ENCODE peak calls at places on chromosomes 11 and 22, in five cellular contexts. A is CD8-positive, alpha-beta T cell; E is MCF 10A; V is hepatocyte; F is ascending aorta. G is an unnamed sample.

GRCh38 chr22:23376256-23376655 is 195.9 kb downstream of the BCR start:
- DNase-seq in F (no peak), A (no peak), V (peak), E (peak), G (no peak)

GRCh38 chr11:109696191-109696897 is 274.4 kb downstream of the C11orf87 start:
- DNase-seq in A (no peak), V (no peak), E (peak), F (no peak), G (no peak)

GRCh38 chr11:123509737-123510578 is 79.9 kb downstream of the GRAMD1B start:
- DNase-seq in E (no peak), F (no peak), A (no peak), V (peak), G (peak)

GRCh38 chr11:19766206-19766605 is 53.6 kb downstream of the NAV2 start:
- DNase-seq in F (no peak), V (peak), A (no peak), E (no peak), G (no peak)

GRCh38 chr11:74248469-74248868 is 63.0 kb downstream of the P4HA3 start:
- DNase-seq in V (no peak), A (no peak), F (no peak), E (no peak), G (no peak)

GRCh38 chr11:128544625-128545024 is 42.7 kb downstream of the ETS1 start:
- DNase-seq in V (peak), A (no peak), E (no peak), F (no peak), G (no peak)

GRCh38 chr11:7490535-7490934 is 5.2 kb downstream of the OLFML1 start:
- DNase-seq in V (no peak), E (no peak), F (no peak), A (no peak), G (no peak)

GRCh38 chr11:110356769-110357671 is 60.6 kb upstream of the RDX start:
- DNase-seq in E (peak), V (peak), F (no peak), A (no peak), G (no peak)

GRCh38 chr11:104165014-104165413 is 1.1 kb upstream of the PDGFD start:
- DNase-seq in V (no peak), E (no peak), A (no peak), F (no peak), G (no peak)

GRCh38 chr11:35539781-35540281 is 14.4 kb upstream of the PAMR1 start:
- DNase-seq in V (peak), A (no peak), F (no peak), E (no peak), G (no peak)

GRCh38 chr11:111604392-111605009 is 2.3 kb downstream of the SIK2 start:
- DNase-seq in A (no peak), V (peak), F (no peak), E (peak), G (no peak)

GRCh38 chr22:49915610-49916009 is 2.6 kb downstream of the ALG12 start:
- DNase-seq in V (no peak), F (no peak), A (no peak), E (no peak), G (no peak)

GRCh38 chr11:76071090-76071489 is 135.2 kb downstream of the WNT11 start:
- DNase-seq in A (no peak), E (no peak), F (no peak), V (no peak), G (no peak)

GRCh38 chr11:99937330-99937729 is 749.8 kb upstream of the ARHGAP42 start:
- DNase-seq in F (no peak), E (no peak), A (no peak), V (no peak), G (no peak)

GRCh38 chr11:24645563-24645962 is 148.7 kb downstream of the LUZP2 start:
- DNase-seq in E (no peak), V (no peak), F (no peak), A (no peak), G (no peak)

GRCh38 chr22:21937821-21938070 is 14.9 kb downstream of the PPM1F start:
- DNase-seq in A (no peak), F (no peak), V (no peak), E (no peak), G (no peak)

GRCh38 chr11:5992604-5993251 is 5.9 kb upstream of the OR52L1 start:
- DNase-seq in E (peak), F (no peak), A (no peak), V (peak), G (no peak)

GRCh38 chr11:35919244-35919643 is 24.6 kb upstream of the LDLRAD3 start:
- DNase-seq in F (no peak), E (no peak), A (no peak), V (no peak), G (no peak)

GRCh38 chr11:101133190-101133589 is 3.6 kb upstream of the PGR start:
- DNase-seq in E (peak), F (no peak), V (no peak), A (no peak), G (no peak)

GRCh38 chr22:37351268-37351667 is 69.0 kb downstream of the CYTH4 start:
- DNase-seq in F (no peak), A (no peak), V (no peak), E (no peak), G (no peak)

DNA sequence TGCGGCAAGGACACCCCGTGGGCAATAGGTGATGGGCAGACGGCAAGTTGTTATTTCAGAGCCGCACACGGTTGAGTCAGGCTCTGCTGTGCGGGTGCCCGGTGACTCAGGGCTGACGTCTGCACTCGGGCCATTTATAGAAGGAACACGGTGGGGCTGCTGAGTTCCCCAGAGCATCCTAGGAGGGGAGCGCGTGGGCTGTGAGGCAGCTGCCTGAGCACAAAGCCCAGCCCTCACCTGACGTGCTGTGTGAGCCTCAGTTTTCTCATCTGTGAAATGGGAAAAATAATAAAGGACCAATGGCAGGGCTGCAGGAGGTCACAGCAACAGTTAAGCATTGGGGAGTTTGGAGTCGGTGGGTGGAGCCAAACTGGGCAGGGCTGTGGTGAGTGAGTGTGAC is 11.3 kb upstream of the RHOD start:
- DNase-seq in A (no peak), E (peak), F (peak), V (no peak), G (no peak)
- TF ChIP-seq CTCF in A (no peak), E (no peak), F (no peak), V (no peak), G (no peak)

GRCh38 chr11:127345819-127346459 is 345.4 kb upstream of the KIRREL3 start:
- DNase-seq in E (peak), V (peak), F (no peak), A (no peak), G (peak)
- TF ChIP-seq CTCF in E (peak), V (peak), F (peak), A (peak), G (peak)

GRCh38 chr11:94322501-94322900 is 18.1 kb downstream of the IZUMO1R start:
- DNase-seq in V (no peak), E (no peak), F (no peak), A (no peak), G (no peak)

GRCh38 chr11:94328587-94329080 is 24.3 kb downstream of the IZUMO1R start:
- DNase-seq in V (no peak), F (no peak), A (no peak), E (no peak), G (no peak)

GRCh38 chr11:94329501-94329900 is 25.1 kb downstream of the IZUMO1R start:
- DNase-seq in V (no peak), E (no peak), F (no peak), A (no peak), G (no peak)

GRCh38 chr11:94326947-94327346 is 22.6 kb downstream of the IZUMO1R start:
- DNase-seq in E (no peak), V (no peak), F (no peak), A (no peak), G (no peak)

GRCh38 chr11:94325681-94326080 is 21.3 kb downstream of the IZUMO1R start:
- DNase-seq in V (peak), F (no peak), A (peak), E (peak), G (no peak)
- TF ChIP-seq CTCF in V (peak), F (no peak), A (no peak), E (peak), G (peak)

GRCh38 chr11:46367916-46368267 is 13.6 kb upstream of the MDK start:
- DNase-seq in V (no peak), A (no peak), F (no peak), E (no peak), G (no peak)
- TF ChIP-seq CTCF in V (no peak), A (no peak), F (no peak), E (no peak), G (peak)

GRCh38 chr11:64649304-64649703 is 58.3 kb downstream of the SLC22A12 start:
- DNase-seq in V (peak), A (no peak), F (no peak), E (peak), G (no peak)
- TF ChIP-seq CTCF in V (peak), A (no peak), F (no peak), E (peak), G (peak)

DNA sequence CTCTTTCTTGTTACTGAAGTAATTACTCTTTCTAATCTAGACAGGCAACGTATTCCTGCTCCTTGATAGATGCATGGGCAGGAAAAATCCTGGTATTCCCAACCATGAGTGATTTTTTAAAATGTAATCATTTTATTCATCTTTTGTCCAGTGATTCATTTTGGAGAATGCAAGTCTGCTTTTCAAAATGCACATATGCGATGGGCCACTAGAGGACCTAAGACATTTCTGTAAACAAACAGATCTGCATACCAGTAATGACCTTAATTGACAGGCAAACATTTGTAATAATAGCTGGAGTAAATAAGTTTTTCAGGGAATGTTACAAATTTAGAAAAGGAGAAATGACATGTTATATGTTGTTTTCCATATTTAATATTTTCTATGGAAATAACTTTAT is 1167.6 kb downstream of the JRKL start:
- DNase-seq in A (no peak), V (no peak), F (no peak), E (no peak), G (no peak)
- TF ChIP-seq CTCF in A (no peak), V (peak), F (no peak), E (peak), G (peak)

GRCh38 chr11:2150206-2150847 is 10.7 kb downstream of the INS start:
- DNase-seq in A (no peak), V (peak), E (peak), F (no peak), G (no peak)
- TF ChIP-seq CTCF in A (no peak), V (peak), E (peak), F (no peak), G (peak)

GRCh38 chr11:125114518-125114917 is 3.1 kb upstream of the TMEM218 start:
- DNase-seq in A (no peak), F (no peak), E (no peak), V (no peak), G (no peak)
- TF ChIP-seq CTCF in A (no peak), F (no peak), E (no peak), V (no peak), G (peak)